ENCODE peak calls at places on chromosomes 16 and 17, in five cellular contexts. H, G, K, J and F are unnamed samples.

GRCh38 chr17:4719684-4720221 is 9.3 kb downstream of the ARRB2 start:
- DNase-seq in H (no peak), G (peak; percentile 47), K (no peak), J (no peak), F (no peak)

GRCh38 chr16:88870608-88871348 is 4.3 kb upstream of the PABPN1L start:
- DNase-seq in H (no peak), G (no peak), K (no peak), J (no peak), F (no peak)

GRCh38 chr17:57989011-57989345 is 924 bp upstream of the VEZF1 start:
- DNase-seq in H (no peak), G (peak; percentile 68), K (no peak), J (peak; percentile 44), F (no peak)

GRCh38 chr17:77837917-77838316 is 120.6 kb upstream of the TNRC6C start:
- DNase-seq in H (no peak), G (no peak), K (peak; percentile 14), J (no peak), F (no peak)

GRCh38 chr16:21116148-21116693 is 34.4 kb downstream of the DNAH3 start:
- DNase-seq in H (no peak), G (no peak), K (no peak), J (no peak), F (peak; percentile 8)

GRCh38 chr17:53749178-53749577 is 73.5 kb upstream of the KIF2B start:
- DNase-seq in H (no peak), G (peak; percentile 51), K (no peak), J (no peak), F (no peak)

GRCh38 chr16:1375298-1375640 is 23.5 kb downstream of the GNPTG start:
- DNase-seq in H (no peak), G (no peak), K (no peak), J (no peak), F (no peak)

GRCh38 chr17:17182601-17183136 is 23.5 kb downstream of the PLD6 start:
- DNase-seq in H (no peak), G (no peak), K (no peak), J (no peak), F (no peak)

GRCh38 chr16:84220851-84221250 is 19.0 kb downstream of the KCNG4 start:
- DNase-seq in H (no peak), G (no peak), K (no peak), J (no peak), F (peak; percentile 13)

GRCh38 chr16:17414916-17415315 is 55.8 kb downstream of the XYLT1 start:
- DNase-seq in H (no peak), G (no peak), K (no peak), J (no peak), F (no peak)

GRCh38 chr16:12578001-12578400 is 225.7 kb downstream of the CPPED1 start:
- DNase-seq in H (no peak), G (no peak), K (no peak), J (no peak), F (no peak)

GRCh38 chr16:88575251-88575650 is 5.0 kb downstream of the ZC3H18 start:
- DNase-seq in H (no peak), G (no peak), K (no peak), J (no peak), F (no peak)

GRCh38 chr16:10188236-10188635 is 6.0 kb upstream of the GRIN2A start:
- DNase-seq in H (no peak), G (no peak), K (no peak), J (no peak), F (no peak)
- H3K4me3 ChIP-seq in H (no peak overlapping the region), G (no peak overlapping the region), K (no peak overlapping the region), J (no peak overlapping the region), F (no peak overlapping the region)

GRCh38 chr16:75644240-75645012 is 3.0 kb downstream of the KARS1 start:
- DNase-seq in H (no peak), G (no peak), K (no peak), J (no peak), F (no peak)
- TF ChIP-seq CTCF in H (no peak), G (peak; percentile 34), K (no peak), J (peak; percentile 12), F (no peak)

GRCh38 chr17:50064253-50064991 is 8.5 kb downstream of the ITGA3 start:
- DNase-seq in H (peak; percentile 85), G (peak; percentile 83), K (peak; percentile 69), J (no peak), F (peak; percentile 95)
- H3K4me3 ChIP-seq in H (no peak overlapping the region), G (no peak overlapping the region), K (no peak overlapping the region), J (no peak overlapping the region), F (no peak overlapping the region)

DNA sequence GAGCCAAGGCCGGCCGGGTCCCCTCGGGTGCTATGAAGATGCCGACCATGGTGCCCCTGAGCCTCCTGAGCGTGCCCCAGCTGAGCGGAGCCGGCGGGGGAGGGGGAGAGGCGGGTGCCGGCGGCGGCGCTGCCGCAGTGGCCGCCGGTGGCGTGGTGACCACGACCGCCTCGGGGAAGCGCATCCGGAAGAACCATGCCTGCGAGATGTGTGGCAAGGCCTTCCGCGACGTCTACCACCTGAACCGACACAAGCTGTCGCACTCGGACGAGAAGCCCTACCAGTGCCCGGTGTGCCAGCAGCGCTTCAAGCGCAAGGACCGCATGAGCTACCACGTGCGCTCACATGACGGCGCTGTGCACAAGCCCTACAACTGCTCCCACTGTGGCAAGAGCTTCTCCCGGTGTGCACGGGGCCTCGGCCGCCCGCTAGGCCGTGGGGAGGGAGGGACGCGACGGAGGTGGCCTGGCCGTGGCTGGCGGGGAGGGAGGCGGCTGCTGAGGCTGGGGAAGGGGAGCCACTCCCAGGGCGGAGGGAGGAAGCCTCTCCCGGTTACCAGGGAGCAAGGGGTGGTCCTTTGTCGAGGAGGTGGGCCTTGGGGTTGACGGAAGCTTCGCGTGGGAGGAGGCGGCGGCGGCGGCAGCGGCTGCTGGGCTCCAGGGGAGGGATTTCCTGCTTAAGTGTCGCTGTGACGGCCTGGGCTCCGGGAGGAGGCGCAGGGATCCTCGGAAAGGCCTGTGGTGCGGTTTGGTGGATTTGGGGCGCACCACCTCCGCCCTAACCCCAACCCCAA is 1.3 kb downstream of the MAZ start:
- DNase-seq in H (peak; percentile 76), G (peak; percentile 92), K (peak; percentile 92), J (peak; percentile 95), F (peak; percentile 93)
- TF ChIP-seq CTCF in H (peak; percentile 62), G (peak; percentile 56), K (peak; percentile 41), J (peak; percentile 32), F (peak; percentile 68)

GRCh38 chr17:79792984-79793923 is 3.6 kb downstream of the CBX8 start:
- DNase-seq in H (peak; percentile 81), G (peak; percentile 76), K (peak; percentile 54), J (no peak), F (peak; percentile 96)
- H3K4me3 ChIP-seq in H (peak overlapping the region; percentile 59), G (no peak overlapping the region), K (peak overlapping the region; percentile 34), J (peak overlapping the region; percentile 17), F (peak overlapping the region; percentile 61)

DNA sequence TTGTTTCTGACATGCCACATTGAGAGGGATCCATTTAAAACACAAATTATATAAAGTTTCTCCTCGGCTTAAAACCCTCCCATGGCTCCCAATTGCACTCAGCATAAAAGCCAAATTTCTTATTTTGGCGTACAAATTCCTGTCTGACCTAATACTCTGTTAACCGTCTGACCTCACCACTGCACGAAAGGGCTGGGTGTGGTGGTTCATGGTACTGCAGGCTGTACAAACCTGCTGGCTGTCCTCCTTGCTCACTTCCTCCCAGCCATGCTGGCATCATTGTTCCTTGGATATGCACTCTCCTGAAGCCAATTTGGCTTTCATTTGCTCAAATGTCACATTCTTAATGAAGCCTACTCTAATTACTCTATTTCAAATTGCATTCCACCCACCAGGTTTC is 301.6 kb upstream of the C16orf82 start:
- DNase-seq in H (no peak), G (peak; percentile 13), K (no peak), J (no peak), F (no peak)
- TF ChIP-seq CTCF in H (peak; percentile 36), G (no peak), K (peak; percentile 9), J (no peak), F (peak; percentile 29)

DNA sequence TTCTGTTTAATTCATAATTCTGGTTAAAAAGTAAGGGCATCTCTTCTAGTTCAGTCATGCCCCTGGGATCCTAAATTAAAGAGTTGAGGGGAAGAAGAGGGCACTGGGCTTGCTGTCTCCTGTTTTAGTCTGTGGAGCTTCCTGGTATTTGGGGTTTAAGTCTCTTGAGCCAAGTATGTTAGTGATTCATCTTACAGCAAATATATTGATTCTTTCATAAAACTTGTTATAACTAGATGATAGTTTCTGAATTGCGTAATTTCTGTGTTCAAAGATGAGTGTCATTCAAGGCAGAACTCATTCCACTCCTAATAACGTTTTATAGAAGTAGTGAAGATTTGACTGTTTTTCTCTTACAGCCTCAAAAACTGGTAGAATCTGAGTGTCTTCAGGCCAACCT is 1.7 kb downstream of the TXNDC17 start:
- DNase-seq in H (no peak), G (no peak), K (no peak), J (no peak), F (peak; percentile 29)
- H3K4me3 ChIP-seq in H (no peak overlapping the region), G (no peak overlapping the region), K (no peak overlapping the region), J (no peak overlapping the region), F (no peak overlapping the region)

GRCh38 chr17:15882058-15882720 is 62.7 kb upstream of the ADORA2B start:
- DNase-seq in H (no peak), G (no peak), K (no peak), J (no peak), F (no peak)
- TF ChIP-seq CTCF in H (peak; percentile 13), G (no peak), K (no peak), J (no peak), F (no peak)

DNA sequence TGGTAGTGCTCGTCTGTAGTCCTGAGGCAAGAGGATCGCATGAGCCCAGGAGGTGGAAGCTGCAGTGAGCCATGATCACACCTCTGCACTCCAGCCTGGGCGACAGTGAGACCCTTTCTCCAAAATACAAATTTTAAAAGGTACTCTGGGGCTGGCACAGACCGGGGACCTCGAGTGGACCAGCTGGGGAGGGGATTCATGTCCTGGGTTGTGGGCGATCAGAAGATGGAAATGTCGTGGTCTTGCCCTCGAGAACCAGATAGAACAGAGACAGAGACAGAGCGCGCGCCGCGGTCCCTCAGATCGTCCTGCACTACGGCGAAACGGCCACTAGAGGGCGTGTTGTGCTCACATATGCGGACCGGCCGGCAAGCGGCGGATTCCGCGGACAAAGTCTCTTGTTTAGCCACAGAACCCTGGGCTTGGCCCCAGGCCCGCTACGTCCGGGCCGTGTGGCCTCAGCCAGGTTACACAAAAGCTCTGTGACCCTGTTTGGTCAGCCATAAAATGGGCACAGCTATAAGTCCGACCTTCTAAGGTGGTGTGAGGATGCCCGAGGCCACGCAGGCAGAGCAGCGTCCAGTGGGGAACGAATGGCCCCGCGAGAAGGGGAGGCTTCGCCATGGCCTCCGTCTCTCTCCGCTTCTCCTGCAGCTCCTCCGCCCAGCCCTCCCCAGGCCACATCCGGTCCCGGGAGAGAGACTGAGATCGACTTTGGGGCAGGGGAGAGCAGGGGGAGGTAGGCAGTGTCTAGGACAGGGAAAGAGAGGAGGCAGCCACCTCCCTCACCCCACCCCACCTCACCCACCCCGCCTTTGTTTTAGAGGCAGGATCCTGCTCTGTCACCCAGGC is 14.6 kb upstream of the SBK1 start:
- DNase-seq in H (peak; percentile 37), G (peak; percentile 91), K (peak; percentile 85), J (peak; percentile 86), F (peak; percentile 67)
- H3K4me3 ChIP-seq in H (peak overlapping the region; percentile 60), G (peak overlapping the region; percentile 54), K (peak overlapping the region; percentile 23), J (peak overlapping the region; percentile 19), F (peak overlapping the region; percentile 57)